ENCODE peak calls at places on chromosomes 1 and 21, in eight cellular contexts. T is Panc1; K is HCT116; V is CD4-positive, alpha-beta T cell; J is AG09309; U is hepatocyte; G is GM23338; B is foreskin fibroblast. S is an unnamed sample.

GRCh38 chr1:170168263-170168662 is 22.5 kb downstream of the NTMT2 start:
- DNase-seq in T (no peak), K (no peak), V (no peak), J (no peak), U (no peak), G (no peak), B (peak; percentile 66), S (no peak)

GRCh38 chr1:37123266-37123665 is 89.0 kb upstream of the GRIK3 start:
- DNase-seq in T (no peak), K (no peak), V (no peak), J (no peak), U (no peak), G (no peak), B (no peak), S (no peak)

GRCh38 chr1:218585565-218586184 is 240.5 kb downstream of the TGFB2 start:
- DNase-seq in T (peak; percentile 80), K (peak; percentile 65), V (no peak), J (no peak), U (peak; percentile 71), G (peak; percentile 65), B (peak; percentile 25), S (no peak)

GRCh38 chr1:15682886-15683410 is 1.2 kb upstream of the PLEKHM2 start:
- DNase-seq in T (no peak), K (no peak), V (no peak), J (no peak), U (no peak), G (no peak), B (no peak), S (no peak)

GRCh38 chr1:204991342-204991844 is 51.6 kb upstream of the CNTN2 start:
- DNase-seq in T (no peak), K (no peak), V (no peak), J (no peak), U (no peak), G (peak; percentile 75), B (no peak), S (peak; percentile 63)

GRCh38 chr21:32240708-32241433 is 38.0 kb downstream of the MIS18A start:
- DNase-seq in T (no peak), K (no peak), V (no peak), J (peak; percentile 16), U (no peak), G (no peak), B (no peak), S (peak; percentile 49)

GRCh38 chr1:33343539-33343938 is 22.6 kb upstream of the A3GALT2 start:
- DNase-seq in T (no peak), K (no peak), V (no peak), J (no peak), U (no peak), G (no peak), B (peak; percentile 29), S (no peak)

GRCh38 chr1:8706995-8707396 is 110.4 kb downstream of the RERE start:
- DNase-seq in T (no peak), K (no peak), V (no peak), J (no peak), U (peak; percentile 42), G (peak; percentile 47), B (no peak), S (no peak)

GRCh38 chr1:180358649-180359048 is 128.6 kb downstream of the LHX4 start:
- DNase-seq in T (no peak), K (no peak), V (no peak), J (no peak), U (peak; percentile 8), G (no peak), B (peak; percentile 18), S (no peak)

GRCh38 chr1:24744911-24745710 is at the start of gene CLIC4:
- DNase-seq in T (peak; percentile 93), K (peak; percentile 94), V (peak; percentile 99), J (peak; percentile 96), U (peak; percentile 100), G (peak; percentile 100), B (peak; percentile 100), S (peak; percentile 96)
- TF ChIP-seq CTCF in T (no peak), K (no peak), V (no peak), J (peak; percentile 33), U (peak; percentile 28), G (peak; percentile 52), B (peak; percentile 13), S (peak; percentile 68)

GRCh38 chr1:66929999-66930822 is 5.4 kb downstream of the MIER1 start:
- DNase-seq in T (peak; percentile 74), K (peak; percentile 84), V (peak; percentile 95), J (peak; percentile 55), U (peak; percentile 97), G (peak; percentile 96), B (peak; percentile 99), S (peak; percentile 90)
- TF ChIP-seq CTCF in T (peak; percentile 50), K (no peak), V (peak; percentile 52), J (peak; percentile 10), U (peak; percentile 40), G (peak; percentile 39), B (peak; percentile 20), S (peak; percentile 8)

DNA sequence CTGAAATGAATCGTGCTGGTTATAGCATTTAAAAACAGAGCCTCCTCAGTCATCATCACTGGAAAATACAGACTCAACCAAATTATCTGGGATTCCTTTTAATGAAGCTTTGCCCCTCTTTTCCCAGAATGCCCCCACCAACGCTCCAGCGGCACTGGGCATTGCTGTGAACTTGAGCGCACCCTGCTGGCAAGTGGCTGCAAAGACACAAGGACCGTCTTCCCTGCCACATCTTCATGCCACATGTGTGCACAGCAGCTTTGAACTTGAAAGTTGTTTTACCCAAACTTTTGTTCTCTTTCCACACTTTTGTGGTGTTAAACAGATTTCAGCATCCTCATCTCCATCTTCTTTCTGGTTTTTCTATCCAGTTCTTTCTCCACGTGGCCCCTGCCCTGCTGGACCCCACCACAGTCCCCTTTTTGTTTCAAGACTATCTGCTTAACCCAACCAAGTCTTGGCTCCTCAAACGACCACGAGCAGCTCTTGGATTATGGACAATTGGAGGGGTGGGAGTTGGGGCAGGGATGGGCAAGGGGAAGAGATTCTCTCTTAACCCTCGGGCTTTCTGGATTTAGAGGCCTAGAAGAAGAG is 12.8 kb upstream of the LMX1A start:
- DNase-seq in T (peak; percentile 36), K (peak; percentile 32), V (peak; percentile 57), J (no peak), U (peak; percentile 73), G (peak; percentile 75), B (peak; percentile 73), S (peak; percentile 64)
- TF ChIP-seq CTCF in T (peak; percentile 96), K (peak; percentile 90), V (peak; percentile 88), J (peak; percentile 94), U (peak; percentile 84), G (peak; percentile 97), B (peak; percentile 89), S (peak; percentile 86)

GRCh38 chr1:59903136-59903754 is 23.3 kb downstream of the CYP2J2 start:
- DNase-seq in T (peak; percentile 15), K (peak; percentile 27), V (no peak), J (no peak), U (peak; percentile 43), G (peak; percentile 75), B (peak; percentile 38), S (peak; percentile 24)
- TF ChIP-seq CTCF in T (peak; percentile 69), K (peak; percentile 60), V (peak; percentile 32), J (peak; percentile 54), U (peak; percentile 57), G (peak; percentile 77), B (peak; percentile 46), S (peak; percentile 23)

DNA sequence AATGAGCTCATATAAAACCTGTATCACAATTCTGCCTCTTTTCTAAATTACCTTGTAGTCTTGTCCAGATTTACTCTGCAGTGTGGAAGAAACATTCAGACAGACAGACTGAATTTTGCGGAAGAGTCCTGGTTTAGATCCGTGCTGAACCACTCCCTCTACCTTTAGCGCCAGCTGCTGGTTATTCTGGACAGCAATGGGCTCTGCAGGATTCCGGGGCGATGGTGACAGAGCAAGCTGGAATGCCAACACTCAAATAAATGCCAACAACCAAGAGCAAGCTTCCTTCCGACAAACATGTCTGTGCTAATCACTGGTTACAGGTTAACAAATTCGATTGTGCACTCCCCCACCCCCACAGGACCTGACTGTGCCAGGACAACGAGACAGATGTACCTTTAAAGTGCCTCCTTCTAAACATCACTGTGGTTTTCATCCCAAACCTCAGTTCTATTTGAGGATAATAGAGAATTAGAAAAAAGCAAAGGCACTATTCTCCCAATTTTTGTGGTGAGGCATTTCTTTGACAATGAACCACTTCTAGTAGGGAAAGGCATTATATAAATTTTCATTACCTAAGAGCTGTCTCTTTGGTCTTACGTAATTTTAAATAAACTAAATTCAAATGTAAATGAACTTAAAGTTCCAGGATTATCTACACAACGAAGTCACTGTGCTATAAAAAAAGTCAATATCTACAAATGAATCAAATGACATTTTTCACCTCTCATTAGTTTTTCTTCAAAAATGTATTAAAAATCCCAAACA is 90.4 kb downstream of the INTS7 start:
- DNase-seq in T (no peak), K (no peak), V (no peak), J (no peak), U (peak; percentile 78), G (peak; percentile 70), B (peak; percentile 53), S (no peak)
- TF ChIP-seq CTCF in T (peak; percentile 79), K (peak; percentile 52), V (no peak), J (peak; percentile 54), U (peak; percentile 63), G (peak; percentile 83), B (peak; percentile 43), S (no peak)

DNA sequence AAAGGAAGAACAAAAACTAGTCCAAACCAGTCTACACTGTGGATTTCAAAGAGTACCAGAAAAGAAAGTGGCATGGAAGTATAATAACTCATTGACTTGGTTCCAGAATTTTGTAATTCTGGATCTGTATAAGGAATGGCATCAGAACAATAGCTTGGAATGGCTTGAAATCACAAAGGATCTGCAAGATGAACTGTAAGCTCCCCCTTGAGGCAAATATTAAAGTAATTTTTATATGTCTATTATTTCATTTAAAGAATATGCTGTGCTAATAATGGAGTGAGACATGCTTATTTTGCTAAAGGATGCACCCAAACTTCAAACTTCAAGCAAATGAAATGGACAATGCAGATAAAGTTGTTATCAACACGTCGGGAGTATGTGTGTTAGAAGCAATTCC is 21.3 kb downstream of the CHODL start:
- DNase-seq in T (no peak), K (no peak), V (no peak), J (no peak), U (no peak), G (no peak), B (no peak), S (no peak)
- TF ChIP-seq CTCF in T (no peak), K (no peak), V (no peak), J (no peak), U (no peak), G (no peak), B (no peak), S (no peak)

GRCh38 chr1:31183927-31184554 is 55.6 kb downstream of the NKAIN1 start:
- DNase-seq in T (no peak), K (peak; percentile 27), V (no peak), J (no peak), U (peak; percentile 72), G (peak; percentile 90), B (peak; percentile 64), S (peak; percentile 69)
- TF ChIP-seq CTCF in T (peak; percentile 94), K (peak; percentile 87), V (peak; percentile 52), J (peak; percentile 81), U (peak; percentile 84), G (peak; percentile 98), B (peak; percentile 75), S (peak; percentile 60)

DNA sequence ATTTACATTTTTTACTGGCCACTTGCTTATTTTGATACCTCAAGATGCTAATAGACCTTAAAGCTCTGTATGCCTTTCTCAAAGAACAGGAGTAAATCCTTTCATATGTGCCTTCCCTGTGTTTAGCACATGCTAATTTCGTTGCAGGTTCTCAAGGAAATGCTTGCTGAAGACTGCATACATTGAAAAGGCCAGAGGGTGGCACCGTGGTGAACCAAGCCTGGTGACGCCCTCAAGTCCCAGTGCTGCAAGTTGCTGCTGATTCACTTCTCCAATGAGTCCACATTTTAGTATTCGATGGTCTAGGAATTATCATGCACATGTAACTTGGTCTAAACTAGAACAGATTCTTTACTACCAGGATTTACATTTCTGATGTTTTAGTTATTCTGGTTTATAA is 94.1 kb downstream of the CLDN17 start:
- DNase-seq in T (no peak), K (no peak), V (no peak), J (no peak), U (peak; percentile 58), G (peak; percentile 85), B (peak; percentile 54), S (no peak)
- TF ChIP-seq CTCF in T (no peak), K (no peak), V (no peak), J (no peak), U (peak; percentile 42), G (peak; percentile 67), B (no peak), S (no peak)